ENCODE peak calls at places on chromosomes 4 and X, in six cellular contexts. E is NCI-H1105 treated with DMSO at 0.1 percent for 48 hours, P is trophoblast cell, J is lower lobe of right lung, D is kidney glomerular epithelial cell, I is coronary artery. U is an unnamed sample.

GRCh38 chr4:3073158-3074077 is 920 bp downstream of the HTT-AS start:
- DNase-seq in E (no peak), P (no peak), J (peak), D (no peak), I (no peak), U (peak)

GRCh38 chrX:20361890-20362262 is 95.2 kb upstream of the RPS6KA3 start:
- DNase-seq in E (no peak), P (peak), J (no peak), D (peak), I (no peak), U (peak)

GRCh38 chr4:36280555-36280954 is 861 bp upstream of the DTHD1 start:
- DNase-seq in E (no peak), P (no peak), J (no peak), D (peak), I (no peak), U (no peak)

GRCh38 chrX:24231169-24231568 is 81.6 kb downstream of the ZFX start:
- DNase-seq in E (no peak), P (no peak), J (no peak), D (peak), I (no peak), U (peak)

GRCh38 chr4:3533421-3533820 is 1.2 kb upstream of the LRPAP1 start:
- DNase-seq in E (no peak), P (no peak), J (no peak), D (no peak), I (no peak), U (no peak)

GRCh38 chr4:109302366-109303140 is at the start of gene COL25A1:
- DNase-seq in E (peak), P (peak), J (peak), D (peak), I (no peak), U (peak)

GRCh38 chr4:56146956-56147355 is 198.2 kb downstream of the CEP135 start:
- DNase-seq in E (no peak), P (no peak), J (no peak), D (no peak), I (no peak), U (no peak)

GRCh38 chr4:56252561-56253152 is 134.6 kb downstream of the AASDH start:
- DNase-seq in E (no peak), P (no peak), J (no peak), D (no peak), I (no peak), U (no peak)

GRCh38 chr4:32569844-32570243 is 1849.7 kb downstream of the PCDH7 start:
- DNase-seq in E (no peak), P (peak), J (no peak), D (no peak), I (no peak), U (no peak)

GRCh38 chr4:153823483-153823882 is 34.6 kb upstream of the SFRP2 start:
- DNase-seq in E (no peak), P (no peak), J (no peak), D (no peak), I (no peak), U (no peak)

GRCh38 chrX:123217077-123217476 is 33.0 kb downstream of the GRIA3 start:
- DNase-seq in E (no peak), P (no peak), J (no peak), D (no peak), I (no peak), U (no peak)

GRCh38 chr4:145703850-145704528 is 24.0 kb downstream of the C4orf51 start:
- DNase-seq in E (no peak), P (peak), J (no peak), D (no peak), I (no peak), U (no peak)

GRCh38 chr4:168710353-168710946 is 213.6 kb downstream of the PALLD start:
- DNase-seq in E (no peak), P (peak), J (no peak), D (peak), I (no peak), U (peak)

GRCh38 chr4:83629945-83630684 is 94.2 kb downstream of the GPAT3 start:
- DNase-seq in E (no peak), P (peak), J (peak), D (no peak), I (no peak), U (peak)

GRCh38 chrX:281166-281999 is at the start of gene PLCXD1:
- DNase-seq in E (no peak), P (peak), J (peak), D (no peak), I (no peak), U (no peak)

GRCh38 chr4:40173470-40173875 is 23.4 kb upstream of the RHOH start:
- DNase-seq in E (no peak), P (no peak), J (no peak), D (no peak), I (no peak), U (no peak)

GRCh38 chr4:67576538-67576937 is 18.0 kb downstream of the STAP1 start:
- DNase-seq in E (no peak), P (no peak), J (no peak), D (no peak), I (no peak), U (no peak)

GRCh38 chrX:64975491-64975890 is 759 bp downstream of the ZC4H2 start:
- DNase-seq in E (peak), P (peak), J (peak), D (peak), I (no peak), U (peak)

GRCh38 chr4:87270144-87270543 is 49.7 kb upstream of the KLHL8 start:
- DNase-seq in E (peak), P (peak), J (no peak), D (peak), I (no peak), U (peak)

GRCh38 chr4:189143255-189143654 is 797.4 kb upstream of the FRG1 start:
- DNase-seq in E (no peak), P (peak), J (no peak), D (peak), I (no peak), U (peak)

GRCh38 chrX:13552892-13553291 is 16.5 kb upstream of the EGFL6 start:
- DNase-seq in E (no peak), P (no peak), J (no peak), D (no peak), I (no peak), U (no peak)